ENCODE peak calls at places on chromosomes 5 and 9, in six cellular contexts. F is stromal cell of bone marrow; K is NCI-H510A treated with DMSO at 0.1 percent for 48 hours; Z is AG10803; W is KG1; L is naive thymus-derived CD8-positive, alpha-beta T cell. U is an unnamed sample.
A peak's percentile ranks its signal among the peaks of the same experiment; 100 is the strongest.

GRCh38 chr5:89871906-89872305 is 537.6 kb downstream of the CETN3 start:
- DNase-seq in F (no peak), K (no peak), Z (no peak), W (no peak), L (no peak), U (no peak)

GRCh38 chr5:989961-990530 is 18.6 kb upstream of the NKD2 start:
- DNase-seq in F (no peak), K (no peak), Z (no peak), W (no peak), L (no peak), U (no peak)

GRCh38 chr5:1323803-1324173 is 21.1 kb downstream of the CLPTM1L start:
- DNase-seq in F (no peak), K (no peak), Z (no peak), W (no peak), L (no peak), U (no peak)

GRCh38 chr5:130032807-130033206 is 128.5 kb downstream of the CHSY3 start:
- DNase-seq in F (no peak), K (no peak), Z (peak; percentile 60), W (no peak), L (no peak), U (no peak)

GRCh38 chr5:159343295-159344094 is 13.2 kb upstream of the IL12B start:
- DNase-seq in F (no peak), K (no peak), Z (no peak), W (no peak), L (no peak), U (no peak)

GRCh38 chr5:113380299-113381014 is 54.3 kb downstream of the TSSK1B start:
- DNase-seq in F (no peak), K (no peak), Z (no peak), W (no peak), L (no peak), U (no peak)

GRCh38 chr5:74641778-74642542 is 1.4 kb upstream of the ENC1 start:
- DNase-seq in F (peak; percentile 73), K (peak; percentile 34), Z (peak; percentile 86), W (peak; percentile 66), L (no peak), U (no peak)

GRCh38 chr5:95446009-95446408 is 54.8 kb downstream of the FAM81B start:
- DNase-seq in F (peak; percentile 15), K (no peak), Z (peak; percentile 18), W (no peak), L (no peak), U (no peak)

GRCh38 chr5:87394407-87394806 is 18.3 kb downstream of the CCNH start:
- DNase-seq in F (no peak), K (no peak), Z (peak; percentile 69), W (no peak), L (no peak), U (no peak)

GRCh38 chr5:179342577-179342976 is 2.7 kb downstream of the ADAMTS2 start:
- DNase-seq in F (peak; percentile 73), K (no peak), Z (peak; percentile 75), W (no peak), L (no peak), U (no peak)

GRCh38 chr5:32753765-32754164 is 42.6 kb downstream of the NPR3 start:
- DNase-seq in F (no peak), K (no peak), Z (peak; percentile 53), W (no peak), L (no peak), U (no peak)

GRCh38 chr9:16712800-16713199 is 157.7 kb downstream of the BNC2 start:
- DNase-seq in F (no peak), K (no peak), Z (no peak), W (no peak), L (no peak), U (no peak)

GRCh38 chr9:73219985-73220626 is 68.4 kb downstream of the ANXA1 start:
- DNase-seq in F (peak; percentile 68), K (no peak), Z (peak; percentile 32), W (no peak), L (no peak), U (no peak)

GRCh38 chr9:73093740-73094379 is 57.8 kb upstream of the ANXA1 start:
- DNase-seq in F (peak; percentile 30), K (no peak), Z (peak; percentile 33), W (no peak), L (no peak), U (no peak)

GRCh38 chr9:16679327-16679821 is 191.1 kb downstream of the BNC2 start:
- DNase-seq in F (no peak), K (no peak), Z (peak; percentile 80), W (no peak), L (no peak), U (no peak)

GRCh38 chr5:89351232-89351631 is 468.2 kb upstream of the MEF2C start:
- DNase-seq in F (peak; percentile 51), K (no peak), Z (peak; percentile 73), W (no peak), L (no peak), U (no peak)